ENCODE peak calls at places on chromosomes 5 and 9, in eight cellular contexts. T, V, P, Q, Y, E, N and I are unnamed samples.
A peak's percentile ranks its signal among the peaks of the same experiment; 100 is the strongest.

GRCh38 chr5:17426104-17426739 is 71.8 kb upstream of the TAF11L2 start:
- DNase-seq in E (no peak), T (no peak), Q (no peak), V (no peak), N (no peak), P (no peak), Y (no peak), I (no peak)

GRCh38 chr5:57302643-57303042 is 128.8 kb downstream of the GPBP1 start:
- DNase-seq in T (no peak), E (peak; percentile 37), N (no peak), Y (no peak), Q (peak; percentile 90), P (no peak), V (no peak), I (no peak)

GRCh38 chr5:65108786-65109743 is 340.3 kb downstream of the CWC27 start:
- DNase-seq in Q (peak; percentile 12), Y (no peak), N (no peak), T (no peak), E (no peak), P (no peak), V (no peak), I (peak; percentile 47)

GRCh38 chr9:73577867-73578266 is 426.2 kb downstream of the ANXA1 start:
- DNase-seq in V (no peak), T (no peak), Q (peak; percentile 85), E (no peak), Y (no peak), P (no peak), N (no peak), I (peak; percentile 71)

GRCh38 chr9:108671156-108671555 is 184.6 kb downstream of the ACTL7B start:
- DNase-seq in V (no peak), E (peak; percentile 28), N (peak; percentile 33), T (peak; percentile 14), P (no peak), Q (peak; percentile 19), Y (no peak), I (peak; percentile 85)

GRCh38 chr5:9047932-9048331 is 497.9 kb downstream of the SEMA5A start:
- DNase-seq in T (no peak), V (no peak), P (no peak), E (no peak), Q (no peak), Y (no peak), N (no peak), I (no peak)

GRCh38 chr5:40717281-40717680 is 37.6 kb downstream of the PTGER4 start:
- DNase-seq in V (no peak), P (peak; percentile 8), N (no peak), T (peak; percentile 54), Q (peak; percentile 75), Y (no peak), E (peak; percentile 78), I (no peak)

GRCh38 chr5:9396285-9396770 is 149.5 kb downstream of the SEMA5A start:
- DNase-seq in E (no peak), T (no peak), V (no peak), P (no peak), N (no peak), Y (no peak), Q (no peak), I (no peak)

GRCh38 chr5:138334867-138335447 is 3.1 kb upstream of the FAM53C start:
- DNase-seq in Y (no peak), V (no peak), N (no peak), Q (no peak), E (no peak), T (no peak), P (no peak), I (peak; percentile 57)

GRCh38 chr9:5536684-5537083 is 26.4 kb downstream of the PDCD1LG2 start:
- DNase-seq in Y (no peak), T (no peak), P (no peak), Q (no peak), E (no peak), N (no peak), V (no peak), I (no peak)

GRCh38 chr9:93108301-93109041 is 12.5 kb downstream of the CARD19 start:
- DNase-seq in E (no peak), Q (no peak), V (peak; percentile 47), P (no peak), Y (no peak), T (no peak), N (no peak), I (peak; percentile 45)

GRCh38 chr9:6567140-6567591 is 78.4 kb downstream of the GLDC start:
- DNase-seq in Y (no peak), V (no peak), Q (peak; percentile 93), T (peak; percentile 92), P (peak; percentile 63), E (peak; percentile 92), N (peak; percentile 92), I (peak; percentile 99)

GRCh38 chr5:177431317-177432142 is 5.1 kb downstream of the GRK6 start:
- DNase-seq in Y (no peak), V (peak; percentile 80), N (no peak), P (no peak), Q (no peak), E (no peak), T (no peak), I (no peak)

GRCh38 chr9:96177719-96178028 is 124.3 kb downstream of the HSD17B3 start:
- DNase-seq in V (no peak), Y (no peak), N (no peak), E (no peak), T (no peak), P (no peak), Q (no peak), I (no peak)

GRCh38 chr9:26669641-26670040 is 223.0 kb downstream of the CAAP1 start:
- DNase-seq in E (no peak), Q (no peak), V (no peak), P (no peak), Y (no peak), T (no peak), N (no peak), I (no peak)

GRCh38 chr5:176810084-176810597 is at the start of gene UNC5A:
- DNase-seq in Y (no peak), P (no peak), E (peak; percentile 20), N (peak; percentile 63), V (no peak), Q (peak; percentile 41), T (no peak), I (peak; percentile 57)

DNA sequence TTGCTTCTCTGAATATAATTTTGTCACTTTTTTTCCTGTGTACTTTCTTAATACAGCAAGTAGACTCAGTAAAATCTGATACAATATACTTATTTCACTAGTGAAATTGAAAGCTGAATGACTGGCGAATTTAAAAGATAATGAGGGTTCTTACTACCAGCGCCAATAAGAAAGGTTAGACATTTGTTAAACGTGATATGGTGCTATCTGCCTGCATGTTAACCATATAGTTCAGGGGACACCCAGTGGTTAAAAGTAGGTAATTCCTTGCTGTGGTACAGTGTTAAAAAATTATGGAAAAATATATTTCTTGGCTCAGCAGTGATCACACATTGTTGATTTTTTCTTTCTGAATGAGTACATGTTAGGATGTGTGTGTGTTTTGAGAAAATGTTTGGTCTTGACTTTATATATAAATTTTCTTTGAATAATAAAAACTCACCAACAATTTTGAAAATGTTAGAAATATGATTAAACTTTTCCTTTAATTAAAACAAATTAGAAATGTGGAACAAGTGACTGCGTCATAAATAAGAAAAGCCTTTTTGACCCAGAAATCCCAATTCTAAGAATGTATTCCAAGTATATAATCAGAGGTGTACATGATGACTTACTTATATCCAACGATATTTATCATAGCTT is 25.8 kb downstream of the CAST start:
- DNase-seq in P (no peak), V (no peak), E (peak; percentile 83), Y (no peak), T (peak; percentile 35), Q (peak; percentile 87), N (peak; percentile 39), I (peak; percentile 68)
- TF ChIP-seq CTCF in P (peak; percentile 77), V (peak; percentile 43), E (peak; percentile 47), Y (peak; percentile 63), T (peak; percentile 48), Q (peak; percentile 67), N (peak; percentile 74), I (peak; percentile 64)

DNA sequence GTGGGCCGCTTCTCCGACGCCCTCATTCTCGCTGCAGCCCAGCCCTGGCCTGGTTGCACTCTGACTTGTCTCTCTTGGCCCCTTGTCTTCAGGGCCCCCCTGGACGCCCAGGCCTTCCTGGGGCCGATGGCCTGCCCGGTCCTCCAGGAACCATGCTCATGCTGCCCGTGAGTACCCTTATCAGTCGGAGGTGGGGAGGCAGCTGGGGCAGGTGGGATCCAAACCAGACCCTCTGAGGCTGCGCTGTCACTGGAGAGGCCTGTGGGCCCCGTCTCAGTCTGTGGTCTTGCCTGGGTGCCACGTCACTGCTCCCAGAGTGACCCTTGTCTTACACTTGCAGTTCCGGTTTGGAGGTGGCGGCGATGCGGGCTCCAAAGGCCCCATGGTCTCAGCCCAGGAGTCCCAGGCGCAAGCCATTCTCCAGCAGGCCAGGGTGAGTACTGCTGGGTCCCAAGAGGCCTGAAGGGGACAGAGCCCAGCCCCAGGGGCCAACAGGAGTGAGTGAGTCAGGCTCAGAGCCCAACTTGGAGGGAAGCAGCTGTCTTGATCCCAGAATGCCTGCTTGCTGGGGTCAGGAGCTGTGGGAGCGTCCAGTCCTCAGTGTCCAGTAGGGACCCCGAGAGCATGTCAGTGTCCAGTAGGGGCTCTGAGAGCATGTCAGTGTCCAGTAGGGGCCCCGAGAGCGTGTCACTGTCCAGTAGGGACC is 109.0 kb downstream of the COL5A1 start:
- DNase-seq in Y (no peak), P (no peak), T (no peak), N (no peak), Q (no peak), V (no peak), E (no peak), I (no peak)
- H3K4me3 ChIP-seq in Y (no peak overlapping the region), P (no peak overlapping the region), T (no peak overlapping the region), N (no peak overlapping the region), Q (no peak overlapping the region), V (no peak overlapping the region), E (no peak overlapping the region), I (no peak overlapping the region)

GRCh38 chr5:55572011-55572410 is 37.2 kb upstream of the PLPP1 start:
- DNase-seq in E (no peak), T (no peak), Y (no peak), V (no peak), Q (no peak), P (no peak), N (no peak), I (no peak)

GRCh38 chr5:55572600-55572999 is 37.8 kb upstream of the PLPP1 start:
- DNase-seq in P (no peak), N (no peak), E (no peak), Y (no peak), Q (no peak), V (no peak), T (no peak), I (no peak)

GRCh38 chr5:55569513-55569865 is 34.7 kb upstream of the PLPP1 start:
- DNase-seq in T (no peak), P (no peak), Y (no peak), E (no peak), N (no peak), V (no peak), Q (no peak), I (no peak)

GRCh38 chr5:55570026-55570425 is 35.3 kb upstream of the PLPP1 start:
- DNase-seq in P (no peak), N (no peak), T (peak; percentile 21), Q (peak; percentile 36), Y (no peak), V (no peak), E (no peak), I (no peak)

GRCh38 chr5:55568629-55569512 is 34.1 kb upstream of the PLPP1 start:
- DNase-seq in V (no peak), N (no peak), Q (no peak), T (no peak), Y (no peak), E (no peak), P (no peak), I (peak; percentile 33)
- TF ChIP-seq CTCF in V (no peak), N (no peak), Q (no peak), T (no peak), Y (no peak), E (no peak), P (no peak), I (no peak)

GRCh38 chr9:124871156-124871561 is 9.2 kb downstream of the ARPC5L start:
- DNase-seq in N (no peak), P (no peak), T (no peak), Y (no peak), Q (no peak), V (peak; percentile 37), E (no peak), I (no peak)
- H3K4me3 ChIP-seq in N (no peak overlapping the region), P (peak overlapping the region; percentile 90), T (peak overlapping the region; percentile 84), Y (no peak overlapping the region), Q (no peak overlapping the region), V (no peak overlapping the region), E (peak overlapping the region; percentile 88), I (peak overlapping the region; percentile 84)